ENCODE peak calls at places on chromosomes 4 and X, in ten cellular contexts. B is CD8-positive, alpha-beta T cell; D is suprapubic skin; A is astrocyte of the spinal cord; P is right atrium auricular region; H is choroid plexus epithelial cell; J is fibroblast of lung; K is cardiac muscle cell; V is body of pancreas; Y is GM23338. T is an unnamed sample.

GRCh38 chrX:119942173-119942819 is 1.3 kb downstream of the NKAP start:
- DNase-seq in K (no peak), P (no peak), Y (no peak), A (no peak), J (no peak), V (no peak), B (no peak), H (no peak), D (no peak), T (no peak)

GRCh38 chr4:27003602-27004238 is 143.1 kb downstream of the STIM2 start:
- DNase-seq in B (no peak), Y (no peak), P (no peak), V (no peak), J (peak; percentile 74), H (peak; percentile 74), K (no peak), A (peak; percentile 43), D (no peak), T (no peak)

GRCh38 chr4:153156263-153156662 is 48.0 kb upstream of the TRIM2 start:
- DNase-seq in D (no peak), B (no peak), K (no peak), J (peak; percentile 5), Y (peak; percentile 71), A (no peak), H (peak; percentile 10), V (no peak), P (no peak), T (no peak)

GRCh38 chr4:151627491-151627890 is 133.3 kb downstream of the GATB start:
- DNase-seq in V (no peak), D (no peak), Y (no peak), A (peak; percentile 22), J (peak; percentile 18), B (no peak), K (no peak), P (no peak), H (no peak), T (no peak)

GRCh38 chr4:170769857-170770256 is 680.1 kb upstream of the AADAT start:
- DNase-seq in B (no peak), H (peak; percentile 2), V (no peak), Y (no peak), A (no peak), D (no peak), K (no peak), P (no peak), J (no peak), T (no peak)

GRCh38 chr4:40629401-40630334 is at the start of gene RBM47:
- DNase-seq in P (no peak), K (peak; percentile 61), H (peak; percentile 51), V (peak; percentile 88), B (peak; percentile 12), D (peak; percentile 79), Y (peak; percentile 97), A (peak; percentile 57), J (peak; percentile 60), T (no peak)

GRCh38 chr4:107599841-107600240 is 120.2 kb downstream of the PAPSS1 start:
- DNase-seq in K (no peak), A (no peak), B (no peak), P (no peak), D (no peak), H (no peak), J (peak; percentile 38), Y (no peak), V (no peak), T (no peak)

GRCh38 chr4:188021548-188022249 is 26.1 kb downstream of the ZFP42 start:
- DNase-seq in Y (no peak), H (no peak), K (no peak), J (no peak), A (no peak), V (no peak), B (no peak), P (no peak), D (no peak), T (no peak)

DNA sequence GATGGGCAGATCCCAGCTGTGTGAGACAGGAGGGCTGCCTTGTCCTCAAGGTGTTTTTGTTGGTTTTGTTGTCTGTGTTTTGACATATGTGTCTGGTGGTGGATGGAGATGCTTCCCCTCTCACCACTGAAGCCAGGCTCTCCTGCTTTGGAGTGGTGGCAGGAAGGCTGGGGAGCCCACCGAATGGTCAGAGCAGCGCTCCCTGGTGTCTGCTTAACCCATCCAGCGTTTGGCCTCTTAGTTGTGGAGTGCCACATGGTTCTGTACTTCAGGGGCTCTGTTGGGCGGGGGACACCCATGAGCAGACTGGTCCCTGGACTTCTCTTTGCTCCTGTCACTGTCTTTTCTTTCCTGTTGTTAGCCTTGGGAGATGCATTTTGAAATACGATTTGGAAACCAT is 51.9 kb downstream of the DLG3 start:
- DNase-seq in Y (no peak), V (no peak), D (no peak), K (no peak), A (no peak), J (no peak), B (no peak), H (no peak), P (no peak), T (no peak)
- TF ChIP-seq CTCF in Y (peak; percentile 49), V (no peak), D (no peak), K (no peak), A (no peak), J (no peak), B (no peak), H (no peak), P (no peak), T (no peak)

GRCh38 chrX:101394372-101394771 is 3.6 kb downstream of the RPL36A start:
- DNase-seq in J (no peak), K (no peak), A (no peak), D (no peak), Y (no peak), B (no peak), H (no peak), V (no peak), P (no peak), T (no peak)

GRCh38 chrX:101393530-101394305 is 2.9 kb downstream of the RPL36A start:
- DNase-seq in J (no peak), B (no peak), P (no peak), H (no peak), D (no peak), A (no peak), Y (no peak), K (no peak), V (no peak), T (no peak)

GRCh38 chrX:101390664-101391525 is at the start of gene RPL36A:
- DNase-seq in H (peak; percentile 92), V (peak; percentile 86), K (peak; percentile 92), Y (peak; percentile 94), P (peak; percentile 87), B (peak; percentile 76), D (peak; percentile 93), A (peak; percentile 93), J (peak; percentile 90), T (peak; percentile 87)

GRCh38 chrX:101388604-101389003 is 2.2 kb upstream of the RPL36A start:
- DNase-seq in A (no peak), K (no peak), H (no peak), J (no peak), Y (no peak), D (no peak), B (no peak), P (no peak), V (no peak), T (no peak)

DNA sequence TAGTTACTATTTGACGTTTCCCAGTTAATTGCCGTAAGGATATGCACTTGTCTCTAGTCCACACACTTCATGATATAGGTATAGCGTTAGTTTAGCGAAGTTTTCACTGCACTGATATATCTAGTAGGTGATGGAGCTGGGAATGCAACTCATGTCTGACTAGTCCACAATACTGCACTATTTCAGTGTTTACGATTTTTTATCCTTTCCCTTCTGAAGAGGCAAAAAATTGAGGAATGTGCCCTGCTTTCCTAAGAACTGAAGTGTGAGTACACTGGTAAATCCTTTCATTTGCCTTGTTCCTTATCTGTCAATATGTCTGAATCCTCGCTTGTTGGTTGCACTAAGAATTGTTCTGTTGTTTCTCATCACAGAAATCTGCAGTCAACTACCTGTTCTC is 1.0 kb downstream of the RPL36A start:
- DNase-seq in J (no peak), A (no peak), P (no peak), Y (no peak), D (no peak), V (no peak), B (no peak), H (no peak), K (no peak), T (no peak)
- H3K4me3 ChIP-seq in J (peak overlapping the region; percentile 69), A (peak overlapping the region; percentile 80), P (peak overlapping the region; percentile 56), Y (peak overlapping the region; percentile 81), D (peak overlapping the region; percentile 58), V (peak overlapping the region; percentile 54), B (peak overlapping the region; percentile 49), H (peak overlapping the region; percentile 72), K (peak overlapping the region; percentile 78), T (peak overlapping the region; percentile 71)

GRCh38 chrX:138710866-138711331 is 618 bp downstream of the FGF13 start:
- DNase-seq in V (peak; percentile 11), A (no peak), B (no peak), J (peak; percentile 9), Y (peak; percentile 28), H (no peak), P (no peak), D (no peak), K (peak; percentile 66), T (peak; percentile 72)

GRCh38 chrX:138708268-138708667 is 3.2 kb downstream of the FGF13 start:
- DNase-seq in V (no peak), A (no peak), J (peak; percentile 56), Y (no peak), H (no peak), P (no peak), D (no peak), K (peak; percentile 58), B (no peak), T (no peak)

GRCh38 chrX:138710311-138710791 is 1.2 kb downstream of the FGF13 start:
- DNase-seq in V (no peak), H (no peak), Y (no peak), P (no peak), A (no peak), B (no peak), K (peak; percentile 47), J (no peak), D (peak; percentile 50), T (peak; percentile 72)

GRCh38 chrX:138709886-138710285 is 1.6 kb downstream of the FGF13 start:
- DNase-seq in B (no peak), A (peak; percentile 4), Y (peak; percentile 40), D (no peak), P (no peak), K (peak; percentile 59), H (no peak), J (peak; percentile 4), V (no peak), T (no peak)

DNA sequence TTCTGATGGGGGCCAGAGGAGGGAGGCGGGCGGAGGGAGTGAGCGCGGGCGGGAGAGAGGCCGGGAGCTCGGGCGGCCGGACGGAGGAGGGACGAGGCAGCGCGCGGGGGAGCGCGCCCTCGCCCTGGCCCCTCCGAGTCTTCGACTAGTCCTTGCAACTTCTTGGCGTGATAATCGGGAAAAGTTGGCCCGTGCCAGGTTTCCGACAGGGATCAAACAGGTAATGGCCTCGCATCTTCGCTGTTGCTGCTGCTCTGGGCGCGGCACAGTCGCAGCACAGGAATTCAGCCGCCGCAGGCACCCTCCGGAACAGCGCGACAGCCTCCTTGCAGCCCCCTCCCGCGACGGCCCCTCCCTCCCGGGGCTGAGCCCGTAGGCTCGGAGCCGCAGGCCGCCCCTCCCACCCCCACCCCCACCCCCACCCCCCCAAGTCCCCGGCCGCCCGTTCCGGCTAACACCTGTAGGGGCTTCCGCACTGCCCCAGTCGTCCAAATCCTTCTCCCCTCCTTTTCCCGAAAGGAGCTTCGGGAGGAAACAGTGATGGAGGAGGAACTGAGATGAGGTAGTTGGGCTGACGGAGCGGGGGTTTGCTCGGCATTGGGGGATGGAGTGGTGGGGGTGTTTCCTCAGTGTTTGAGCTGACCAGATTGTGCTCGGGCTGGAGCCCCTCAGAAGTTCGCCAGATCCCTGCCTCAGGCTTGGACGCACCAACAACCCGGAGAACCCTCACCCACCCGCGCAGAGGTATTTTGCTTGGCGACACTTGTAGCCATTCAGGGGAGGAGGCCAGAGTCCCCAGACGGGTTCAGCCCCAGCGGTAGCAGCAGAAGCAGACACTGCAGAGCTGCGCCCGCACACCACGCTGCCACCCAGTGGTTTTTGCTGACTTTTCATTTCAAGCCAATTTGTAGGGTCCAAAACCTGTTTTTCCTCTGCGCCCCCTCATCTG is at the start of gene FGF13:
- DNase-seq in Y (peak; percentile 63), D (no peak), J (peak; percentile 27), B (no peak), K (peak; percentile 90), V (peak; percentile 21), P (no peak), A (peak; percentile 4), H (no peak), T (peak; percentile 76)
- TF ChIP-seq CTCF in Y (peak; percentile 60), D (no peak), J (peak; percentile 5), B (no peak), K (peak; percentile 8), V (peak; percentile 18), P (peak; percentile 54), A (peak; percentile 27), H (no peak), T (no peak)

GRCh38 chrX:107673933-107674479 is 45.7 kb downstream of the PRPS1 start:
- DNase-seq in V (peak; percentile 68), P (peak; percentile 93), J (no peak), Y (peak; percentile 36), D (peak; percentile 96), B (peak; percentile 93), K (no peak), A (peak; percentile 94), H (peak; percentile 97), T (peak; percentile 95)

GRCh38 chrX:107675823-107676555 is 47.7 kb downstream of the PRPS1 start:
- DNase-seq in H (peak; percentile 74), Y (no peak), J (peak; percentile 23), A (peak; percentile 62), D (no peak), V (peak; percentile 32), B (peak; percentile 22), P (no peak), K (no peak), T (peak; percentile 74)

GRCh38 chrX:107673401-107673800 is 45.1 kb downstream of the PRPS1 start:
- DNase-seq in D (no peak), K (no peak), B (no peak), Y (no peak), H (no peak), J (no peak), A (no peak), V (no peak), P (no peak), T (no peak)

GRCh38 chrX:107675365-107675654 is 47.0 kb downstream of the PRPS1 start:
- DNase-seq in B (no peak), H (peak; percentile 21), V (no peak), A (no peak), D (no peak), J (no peak), P (no peak), Y (no peak), K (no peak), T (no peak)

DNA sequence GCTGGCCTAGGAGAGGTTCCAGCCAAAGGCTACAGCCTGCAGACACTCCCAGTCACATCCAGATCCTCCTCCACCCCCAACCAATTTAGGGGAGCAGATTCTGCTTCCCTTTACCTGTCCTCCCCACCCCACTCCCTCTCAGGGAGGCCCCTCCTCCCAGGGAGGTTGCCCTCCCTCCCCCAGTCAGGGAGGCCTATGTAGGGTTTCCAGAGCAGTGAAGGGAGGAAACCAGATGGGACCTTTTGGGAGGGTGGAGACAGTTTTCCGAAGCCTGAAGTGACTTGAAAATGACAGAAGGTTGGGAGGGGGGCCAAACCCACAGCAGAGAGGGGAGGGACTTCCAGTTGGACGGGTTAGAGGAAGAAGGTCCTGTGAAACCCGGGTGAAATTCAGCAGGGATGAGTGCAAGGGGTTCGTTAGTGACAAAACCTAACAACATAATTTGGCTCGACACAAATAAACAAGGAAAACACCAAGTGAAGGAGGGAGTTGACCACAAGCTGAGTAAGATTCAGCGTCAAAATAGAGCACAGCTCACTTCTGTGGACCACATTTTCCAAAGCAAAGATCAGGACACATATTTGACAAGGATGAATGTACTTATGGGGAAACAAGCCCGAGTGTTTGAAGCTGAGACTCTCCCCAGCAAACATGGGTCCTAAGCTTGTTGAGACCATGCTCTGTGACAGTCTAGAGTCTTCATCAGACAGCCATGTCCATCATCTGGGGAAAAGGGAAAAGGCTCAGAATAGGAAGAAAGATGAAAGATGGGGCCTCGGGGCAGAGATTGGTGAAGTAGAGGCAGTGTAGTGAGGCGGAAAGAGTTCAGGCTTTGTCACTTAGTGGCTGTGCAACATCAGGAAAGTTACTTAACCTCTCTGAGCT is 46.4 kb downstream of the PRPS1 start:
- DNase-seq in K (no peak), V (peak; percentile 49), A (peak; percentile 86), P (peak; percentile 92), D (peak; percentile 95), J (peak; percentile 25), H (peak; percentile 91), B (peak; percentile 61), Y (no peak), T (peak; percentile 91)
- H3K4me3 ChIP-seq in K (no peak overlapping the region), V (no peak overlapping the region), A (peak overlapping the region; percentile 69), P (peak overlapping the region; percentile 50), D (peak overlapping the region; percentile 56), J (no peak overlapping the region), H (peak overlapping the region; percentile 72), B (peak overlapping the region; percentile 78), Y (no peak overlapping the region), T (peak overlapping the region; percentile 69)

T was measured in coronary artery.